ENCODE peak calls at places on chromosomes 6 and 20, in ten cellular contexts. X is upper lobe of left lung; F is gastrocnemius medialis; S is GM10248; B is upper lobe of right lung; M is heart right ventricle; Q is AG10803; E is body of pancreas; U is GM06990; G is CD4-positive, alpha-beta T cell. N is an unnamed sample.

GRCh38 chr6:22322103-22322882 is 25.5 kb upstream of the PRL start:
- DNase-seq in X (no peak), F (no peak), S (no peak), B (no peak), M (no peak), Q (no peak), E (no peak), U (peak), G (no peak), N (no peak)

GRCh38 chr6:73285674-73286283 is 22.8 kb upstream of the KHDC1 start:
- DNase-seq in X (no peak), F (no peak), S (no peak), B (no peak), M (no peak), Q (peak), E (no peak), U (no peak), G (no peak), N (no peak)

GRCh38 chr6:43723737-43724295 is 36.2 kb upstream of the MRPS18A start:
- DNase-seq in X (peak), F (no peak), S (peak), B (peak), M (peak), Q (peak), E (peak), U (peak), G (peak), N (no peak)

GRCh38 chr6:90286884-90287488 is 9.7 kb downstream of the BACH2 start:
- DNase-seq in X (peak), F (peak), S (peak), B (no peak), M (no peak), Q (no peak), E (no peak), U (no peak), G (peak), N (peak)

GRCh38 chr6:28862077-28862476 is 61.7 kb downstream of the TRIM27 start:
- DNase-seq in X (no peak), F (no peak), S (no peak), B (no peak), M (no peak), Q (no peak), E (no peak), U (no peak), G (no peak), N (no peak)

GRCh38 chr20:9668356-9668755 is 154.0 kb downstream of the LAMP5 start:
- DNase-seq in X (no peak), F (no peak), S (no peak), B (no peak), M (no peak), Q (no peak), E (no peak), U (no peak), G (no peak), N (no peak)

GRCh38 chr20:8640461-8640860 is 428.4 kb upstream of the PLCB4 start:
- DNase-seq in X (no peak), F (no peak), S (no peak), B (no peak), M (no peak), Q (peak), E (no peak), U (no peak), G (no peak), N (no peak)

GRCh38 chr6:90703383-90703782 is 116.5 kb upstream of the MAP3K7 start:
- DNase-seq in X (no peak), F (no peak), S (no peak), B (no peak), M (no peak), Q (no peak), E (no peak), U (no peak), G (no peak), N (no peak)

GRCh38 chr6:19327246-19327645 is 509.9 kb upstream of the ID4 start:
- DNase-seq in X (no peak), F (no peak), S (no peak), B (no peak), M (no peak), Q (peak), E (no peak), U (no peak), G (no peak), N (no peak)

GRCh38 chr6:160202411-160202810 is 56.2 kb downstream of the SLC22A2 start:
- DNase-seq in X (no peak), F (no peak), S (no peak), B (no peak), M (no peak), Q (no peak), E (no peak), U (no peak), G (no peak), N (no peak)

GRCh38 chr6:158819977-158820632 is 937 bp upstream of the EZR start:
- DNase-seq in X (peak), F (no peak), S (no peak), B (no peak), M (no peak), Q (no peak), E (peak), U (no peak), G (no peak), N (no peak)

GRCh38 chr6:25477006-25477590 is 174.9 kb upstream of the SCGN start:
- DNase-seq in X (no peak), F (no peak), S (no peak), B (no peak), M (no peak), Q (peak), E (no peak), U (no peak), G (no peak), N (no peak)

GRCh38 chr6:158596861-158597260 is 37.0 kb downstream of the TMEM181 start:
- DNase-seq in X (no peak), F (no peak), S (no peak), B (no peak), M (no peak), Q (no peak), E (no peak), U (no peak), G (no peak), N (peak)

GRCh38 chr6:2158596-2159271 is 86.7 kb downstream of the GMDS start:
- DNase-seq in X (no peak), F (no peak), S (no peak), B (no peak), M (no peak), Q (peak), E (no peak), U (no peak), G (no peak), N (peak)

GRCh38 chr6:87336367-87336766 is 7.3 kb upstream of the GJB7 start:
- DNase-seq in X (no peak), F (no peak), S (no peak), B (no peak), M (no peak), Q (no peak), E (no peak), U (no peak), G (no peak), N (no peak)

GRCh38 chr6:17847203-17847602 is 140.2 kb downstream of the KIF13A start:
- DNase-seq in X (no peak), F (no peak), S (no peak), B (no peak), M (no peak), Q (no peak), E (no peak), U (no peak), G (no peak), N (no peak)

GRCh38 chr6:9938801-9939200 is 476.1 kb downstream of the TFAP2A start:
- DNase-seq in X (no peak), F (no peak), S (no peak), B (no peak), M (no peak), Q (no peak), E (no peak), U (no peak), G (no peak), N (no peak)

GRCh38 chr20:37741055-37741454 is 47.2 kb downstream of the CTNNBL1 start:
- DNase-seq in X (no peak), F (no peak), S (no peak), B (no peak), M (no peak), Q (no peak), E (no peak), U (no peak), G (no peak), N (no peak)

GRCh38 chr20:50067461-50067860 is 45.5 kb downstream of the UBE2V1 start:
- DNase-seq in X (no peak), F (no peak), S (no peak), B (no peak), M (no peak), Q (no peak), E (no peak), U (no peak), G (no peak), N (no peak)

GRCh38 chr6:159473844-159474243 is 219.2 kb downstream of the SOD2 start:
- DNase-seq in X (no peak), F (no peak), S (no peak), B (no peak), M (peak), Q (peak), E (no peak), U (no peak), G (no peak), N (no peak)

GRCh38 chr20:61599061-61599930 is 347.2 kb downstream of the CDH4 start:
- DNase-seq in X (no peak), F (no peak), S (no peak), B (no peak), M (no peak), Q (no peak), E (no peak), U (no peak), G (no peak), N (peak)

GRCh38 chr6:150373260-150373701 is 4.5 kb downstream of the IYD start:
- DNase-seq in X (no peak), F (no peak), S (no peak), B (no peak), M (no peak), Q (peak), E (no peak), U (no peak), G (no peak), N (no peak)

GRCh38 chr6:81900616-81901015 is 148.1 kb upstream of the TENT5A start:
- DNase-seq in X (no peak), F (no peak), S (no peak), B (no peak), M (no peak), Q (no peak), E (no peak), U (no peak), G (no peak), N (no peak)

GRCh38 chr6:56424542-56425083 is 177.2 kb upstream of the COL21A1 start:
- DNase-seq in X (no peak), F (no peak), S (no peak), B (no peak), M (no peak), Q (no peak), E (no peak), U (no peak), G (no peak), N (no peak)

GRCh38 chr20:3887870-3888614 is 1.1 kb upstream of the PANK2 start:
- DNase-seq in X (peak), F (no peak), S (no peak), B (no peak), M (peak), Q (peak), E (no peak), U (no peak), G (no peak), N (peak)

GRCh38 chr6:128025478-128025877 is 124.6 kb upstream of the THEMIS start:
- DNase-seq in X (no peak), F (no peak), S (no peak), B (no peak), M (no peak), Q (no peak), E (no peak), U (no peak), G (no peak), N (no peak)

GRCh38 chr6:43708857-43709653 is 21.5 kb upstream of the MRPS18A start:
- DNase-seq in X (peak), F (no peak), S (no peak), B (no peak), M (no peak), Q (peak), E (no peak), U (no peak), G (no peak), N (no peak)

GRCh38 chr6:449486-450419 is 58.2 kb downstream of the IRF4 start:
- DNase-seq in X (no peak), F (no peak), S (no peak), B (no peak), M (no peak), Q (no peak), E (no peak), U (no peak), G (no peak), N (no peak)

GRCh38 chr20:36214684-36215256 is 21.5 kb upstream of the AAR2 start:
- DNase-seq in X (no peak), F (no peak), S (peak), B (no peak), M (no peak), Q (peak), E (no peak), U (no peak), G (no peak), N (no peak)

GRCh38 chr20:62595491-62595890 is 46.8 kb upstream of the SLCO4A1 start:
- DNase-seq in X (peak), F (no peak), S (no peak), B (no peak), M (peak), Q (peak), E (peak), U (no peak), G (no peak), N (no peak)

GRCh38 chr6:123873974-123874373 is 70.3 kb downstream of the NKAIN2 start:
- DNase-seq in X (no peak), F (no peak), S (no peak), B (no peak), M (no peak), Q (no peak), E (no peak), U (no peak), G (no peak), N (no peak)

GRCh38 chr20:56422131-56422823 is 10.2 kb downstream of the CASS4 start:
- DNase-seq in X (no peak), F (no peak), S (no peak), B (no peak), M (no peak), Q (peak), E (no peak), U (no peak), G (no peak), N (no peak)

GRCh38 chr6:97644353-97644752 is 361.3 kb upstream of the MMS22L start:
- DNase-seq in X (no peak), F (no peak), S (no peak), B (no peak), M (no peak), Q (no peak), E (no peak), U (no peak), G (no peak), N (no peak)

GRCh38 chr6:23533954-23534725 is 591.9 kb upstream of the NRSN1 start:
- DNase-seq in X (no peak), F (no peak), S (no peak), B (no peak), M (no peak), Q (no peak), E (no peak), U (no peak), G (no peak), N (no peak)

GRCh38 chr6:137370871-137371633 is 123.1 kb downstream of the OLIG3 start:
- DNase-seq in X (no peak), F (no peak), S (peak), B (no peak), M (no peak), Q (no peak), E (no peak), U (peak), G (no peak), N (no peak)
- TF ChIP-seq CTCF in X (no peak), F (no peak), S (no peak), B (no peak), M (no peak), Q (peak), E (no peak), U (peak), G (no peak), N (no peak)

GRCh38 chr6:157013649-157014365 is 236.6 kb downstream of the ARID1B start:
- DNase-seq in X (no peak), F (no peak), S (no peak), B (no peak), M (no peak), Q (no peak), E (no peak), U (no peak), G (no peak), N (no peak)

GRCh38 chr6:157008568-157008967 is 231.4 kb downstream of the ARID1B start:
- DNase-seq in X (no peak), F (no peak), S (no peak), B (no peak), M (no peak), Q (no peak), E (no peak), U (no peak), G (no peak), N (no peak)

GRCh38 chr6:157014871-157015270 is 237.7 kb downstream of the ARID1B start:
- DNase-seq in X (no peak), F (no peak), S (no peak), B (no peak), M (no peak), Q (no peak), E (no peak), U (no peak), G (no peak), N (no peak)

GRCh38 chr6:157017022-157017421 is 239.8 kb downstream of the ARID1B start:
- DNase-seq in X (no peak), F (no peak), S (no peak), B (no peak), M (no peak), Q (no peak), E (no peak), U (no peak), G (no peak), N (no peak)

GRCh38 chr6:157012355-157012754 is 235.2 kb downstream of the ARID1B start:
- DNase-seq in X (no peak), F (no peak), S (no peak), B (no peak), M (no peak), Q (no peak), E (no peak), U (no peak), G (no peak), N (no peak)
- TF ChIP-seq CTCF in X (no peak), F (no peak), S (no peak), B (no peak), M (no peak), Q (no peak), E (no peak), U (no peak), G (no peak), N (no peak)

DNA sequence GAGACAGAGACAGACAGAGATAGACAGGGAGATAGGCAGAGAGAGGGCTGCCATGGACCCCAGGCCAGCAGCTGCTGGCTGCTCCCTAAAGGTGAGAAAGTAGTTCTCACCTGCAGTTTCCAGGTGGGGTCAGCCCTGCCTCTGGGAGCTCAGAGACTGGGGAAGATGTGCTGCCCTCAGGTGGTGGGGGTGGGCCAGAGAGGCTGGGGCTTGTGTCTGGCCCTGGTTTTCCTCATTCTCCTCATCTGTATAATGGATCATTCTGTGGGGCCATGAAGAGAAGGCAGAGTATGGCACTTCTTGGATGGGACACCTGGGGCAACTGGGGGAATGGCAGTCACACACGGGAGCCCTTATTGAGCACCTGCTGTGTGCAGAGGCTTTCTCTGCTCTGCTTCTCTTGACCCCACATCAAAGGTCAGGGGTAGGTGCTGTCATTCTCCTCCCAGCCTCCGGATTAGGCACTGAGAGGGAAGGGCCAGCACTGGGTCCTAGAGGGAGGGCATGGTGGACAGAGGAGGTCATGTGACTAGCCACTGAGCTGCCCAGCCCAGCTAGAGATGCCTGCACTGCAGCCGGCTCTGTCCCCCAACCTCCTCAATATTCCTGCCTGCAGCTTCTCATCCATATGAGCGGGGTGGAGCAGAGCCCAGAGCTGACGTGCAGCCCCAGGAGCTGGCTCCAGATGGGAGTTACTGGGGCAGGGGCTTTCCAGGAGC is 4.1 kb downstream of the ANGPT4 start:
- DNase-seq in X (no peak), F (no peak), S (no peak), B (no peak), M (no peak), Q (no peak), E (no peak), U (no peak), G (no peak), N (no peak)
- TF ChIP-seq CTCF in X (no peak), F (no peak), S (no peak), B (no peak), M (no peak), Q (no peak), E (no peak), U (peak), G (no peak), N (no peak)

GRCh38 chr20:25320035-25320800 is 70.4 kb downstream of the ABHD12 start:
- DNase-seq in X (no peak), F (no peak), S (no peak), B (peak), M (no peak), Q (no peak), E (no peak), U (no peak), G (no peak), N (peak)

GRCh38 chr20:25319241-25320034 is 71.2 kb downstream of the ABHD12 start:
- DNase-seq in X (no peak), F (no peak), S (no peak), B (no peak), M (peak), Q (no peak), E (no peak), U (no peak), G (no peak), N (no peak)

GRCh38 chr20:25317351-25318075 is 69.6 kb downstream of the PYGB start:
- DNase-seq in X (peak), F (no peak), S (no peak), B (peak), M (no peak), Q (no peak), E (no peak), U (no peak), G (no peak), N (no peak)

GRCh38 chr20:25316506-25317190 is 68.8 kb downstream of the PYGB start:
- DNase-seq in X (peak), F (no peak), S (no peak), B (peak), M (no peak), Q (no peak), E (no peak), U (no peak), G (no peak), N (no peak)

DNA sequence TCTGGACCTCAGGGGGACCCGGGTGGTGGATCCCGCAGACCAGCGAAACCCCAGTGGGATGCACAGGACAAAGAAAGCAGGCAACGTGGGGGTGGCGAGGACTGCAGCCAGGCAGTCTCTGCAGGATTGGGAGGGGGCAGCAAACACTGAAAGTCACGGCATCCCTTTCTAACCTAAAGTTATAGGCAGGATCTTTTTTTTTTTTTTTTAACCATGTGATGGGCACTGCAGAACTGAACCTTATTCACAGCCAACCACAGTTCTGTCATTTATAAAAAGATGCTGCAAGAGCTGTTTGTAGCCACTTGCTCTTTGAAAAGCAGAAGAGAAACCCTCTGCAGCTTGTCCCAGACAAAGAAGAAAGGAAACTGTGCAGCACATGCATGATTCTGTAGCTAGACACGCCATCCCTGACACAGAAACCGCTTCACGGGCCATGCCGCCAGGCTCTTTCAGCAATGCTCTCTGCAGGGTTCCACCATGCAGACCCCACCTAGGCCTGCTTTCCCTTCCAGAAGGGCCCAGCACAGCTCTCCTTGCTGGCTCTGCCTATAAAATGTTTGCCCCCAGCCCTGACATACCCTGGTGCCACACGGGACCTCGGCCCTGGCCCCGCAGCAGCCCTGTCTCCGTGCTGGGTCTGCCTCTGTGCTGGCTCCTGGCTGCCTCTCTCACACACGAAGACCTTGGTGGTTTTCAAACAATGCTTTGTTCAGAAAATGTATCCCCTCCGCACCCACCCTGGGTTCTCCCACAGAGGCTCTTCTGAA is 70.8 kb downstream of the PYGB start:
- DNase-seq in X (no peak), F (no peak), S (peak), B (peak), M (no peak), Q (no peak), E (no peak), U (peak), G (no peak), N (no peak)
- TF ChIP-seq CTCF in X (no peak), F (no peak), S (no peak), B (no peak), M (no peak), Q (no peak), E (no peak), U (no peak), G (no peak), N (no peak)

GRCh38 chr6:122399348-122400120 is at the start of gene HSF2:
- DNase-seq in X (peak), F (peak), S (peak), B (peak), M (peak), Q (peak), E (peak), U (peak), G (peak), N (peak)
- TF ChIP-seq CTCF in X (peak), F (peak), S (peak), B (peak), M (peak), Q (peak), E (peak), U (peak), G (peak), N (no peak)

GRCh38 chr6:15248451-15249370 is 2.8 kb downstream of the JARID2 start:
- DNase-seq in X (peak), F (peak), S (peak), B (peak), M (peak), Q (peak), E (peak), U (peak), G (peak), N (peak)
- TF ChIP-seq CTCF in X (peak), F (peak), S (no peak), B (no peak), M (no peak), Q (peak), E (peak), U (no peak), G (no peak), N (no peak)

N was measured in glutamatergic neuron.